ENCODE peak calls at places on chromosomes 1 and 21, in five cellular contexts. One of them, this sample, is unnamed.

GRCh38 chr1:115099693-115100050 is 10.4 kb upstream of the TSPAN2 start:
- DNase-seq in PC-3: peak
- DNase-seq in gastrocnemius medialis: no peak
- DNase-seq in cardiac fibroblast: peak
- DNase-seq in AG09319: no peak
- DNase-seq in this sample: no peak

GRCh38 chr1:15323989-15324866 is 77.2 kb downstream of the FHAD1 start:
- DNase-seq in AG09319: no peak
- DNase-seq in cardiac fibroblast: no peak
- DNase-seq in PC-3: no peak
- DNase-seq in gastrocnemius medialis: no peak
- DNase-seq in this sample: no peak

GRCh38 chr21:39313042-39313456 is 383 bp downstream of the BRWD1 start:
- DNase-seq in AG09319: no peak
- DNase-seq in gastrocnemius medialis: peak
- DNase-seq in cardiac fibroblast: no peak
- DNase-seq in PC-3: no peak
- DNase-seq in this sample: peak

GRCh38 chr1:28437924-28438699 is 67.7 kb upstream of the RCC1 start:
- DNase-seq in AG09319: peak
- DNase-seq in gastrocnemius medialis: peak
- DNase-seq in cardiac fibroblast: peak
- DNase-seq in PC-3: peak
- DNase-seq in this sample: peak

GRCh38 chr1:31401241-31401640 is 11.8 kb upstream of the SERINC2 start:
- DNase-seq in cardiac fibroblast: no peak
- DNase-seq in gastrocnemius medialis: no peak
- DNase-seq in PC-3: no peak
- DNase-seq in AG09319: no peak
- DNase-seq in this sample: no peak

GRCh38 chr1:145845144-145845513 is 301 bp upstream of the NUDT17 start:
- DNase-seq in gastrocnemius medialis: no peak
- DNase-seq in cardiac fibroblast: no peak
- DNase-seq in PC-3: no peak
- DNase-seq in AG09319: no peak
- DNase-seq in this sample: no peak

GRCh38 chr1:231828182-231828920 is 201.8 kb downstream of the DISC1 start:
- DNase-seq in PC-3: peak
- DNase-seq in AG09319: peak
- DNase-seq in cardiac fibroblast: peak
- DNase-seq in gastrocnemius medialis: no peak
- DNase-seq in this sample: no peak

GRCh38 chr1:2242814-2243725 is 15.0 kb downstream of the SKI start:
- DNase-seq in PC-3: no peak
- DNase-seq in gastrocnemius medialis: no peak
- DNase-seq in AG09319: no peak
- DNase-seq in cardiac fibroblast: no peak
- DNase-seq in this sample: no peak

GRCh38 chr1:176517484-176517883 is 54.5 kb downstream of the PAPPA2 start:
- DNase-seq in AG09319: no peak
- DNase-seq in PC-3: peak
- DNase-seq in gastrocnemius medialis: peak
- DNase-seq in cardiac fibroblast: no peak
- DNase-seq in this sample: no peak

GRCh38 chr1:15680131-15680530 is 4.0 kb upstream of the PLEKHM2 start:
- DNase-seq in AG09319: peak
- DNase-seq in cardiac fibroblast: peak
- DNase-seq in PC-3: peak
- DNase-seq in gastrocnemius medialis: no peak
- DNase-seq in this sample: peak

GRCh38 chr1:6962956-6963915 is 178.0 kb downstream of the CAMTA1 start:
- DNase-seq in cardiac fibroblast: no peak
- DNase-seq in gastrocnemius medialis: no peak
- DNase-seq in PC-3: peak
- DNase-seq in AG09319: no peak
- DNase-seq in this sample: peak

GRCh38 chr1:175514309-175515001 is 228.9 kb downstream of the TNR start:
- DNase-seq in PC-3: no peak
- DNase-seq in gastrocnemius medialis: no peak
- DNase-seq in AG09319: no peak
- DNase-seq in cardiac fibroblast: no peak
- DNase-seq in this sample: no peak

GRCh38 chr1:21349693-21350092 is 59.4 kb upstream of the ECE1 start:
- DNase-seq in PC-3: no peak
- DNase-seq in cardiac fibroblast: no peak
- DNase-seq in gastrocnemius medialis: no peak
- DNase-seq in AG09319: no peak
- DNase-seq in this sample: no peak

GRCh38 chr1:119768778-119769177 is at the start of gene HMGCS2:
- DNase-seq in cardiac fibroblast: no peak
- DNase-seq in PC-3: peak
- DNase-seq in AG09319: no peak
- DNase-seq in gastrocnemius medialis: no peak
- DNase-seq in this sample: no peak

GRCh38 chr1:200372095-200372884 is 37.5 kb downstream of the ZNF281 start:
- DNase-seq in PC-3: peak
- DNase-seq in gastrocnemius medialis: no peak
- DNase-seq in AG09319: no peak
- DNase-seq in cardiac fibroblast: peak
- DNase-seq in this sample: peak

GRCh38 chr1:57910331-57910730 is 486.5 kb upstream of the DAB1 start:
- DNase-seq in gastrocnemius medialis: no peak
- DNase-seq in PC-3: no peak
- DNase-seq in AG09319: no peak
- DNase-seq in cardiac fibroblast: no peak
- DNase-seq in this sample: no peak

GRCh38 chr1:153355445-153356071 is 2.1 kb upstream of the S100A9 start:
- DNase-seq in gastrocnemius medialis: peak
- DNase-seq in PC-3: peak
- DNase-seq in AG09319: peak
- DNase-seq in cardiac fibroblast: peak
- DNase-seq in this sample: no peak

GRCh38 chr1:154838988-154839387 is 31.1 kb downstream of the KCNN3 start:
- DNase-seq in gastrocnemius medialis: no peak
- DNase-seq in cardiac fibroblast: no peak
- DNase-seq in AG09319: no peak
- DNase-seq in PC-3: no peak
- DNase-seq in this sample: no peak

GRCh38 chr1:184838374-184838995 is 83.8 kb upstream of the EDEM3 start:
- DNase-seq in cardiac fibroblast: peak
- DNase-seq in AG09319: peak
- DNase-seq in gastrocnemius medialis: peak
- DNase-seq in PC-3: peak
- DNase-seq in this sample: peak

GRCh38 chr1:232012773-232013386 is 386.3 kb downstream of the DISC1 start:
- DNase-seq in PC-3: no peak
- DNase-seq in AG09319: no peak
- DNase-seq in cardiac fibroblast: peak
- DNase-seq in gastrocnemius medialis: peak
- DNase-seq in this sample: no peak

GRCh38 chr21:27104749-27105439 is 138.0 kb upstream of the ADAMTS5 start:
- DNase-seq in AG09319: no peak
- DNase-seq in gastrocnemius medialis: no peak
- DNase-seq in cardiac fibroblast: peak
- DNase-seq in PC-3: peak
- DNase-seq in this sample: no peak

GRCh38 chr1:8702848-8703810 is 114.3 kb downstream of the RERE start:
- DNase-seq in PC-3: peak
- DNase-seq in cardiac fibroblast: peak
- DNase-seq in AG09319: peak
- DNase-seq in gastrocnemius medialis: peak
- DNase-seq in this sample: peak
- TF ChIP-seq CTCF in PC-3: no peak
- TF ChIP-seq CTCF in cardiac fibroblast: no peak
- TF ChIP-seq CTCF in AG09319: no peak
- TF ChIP-seq CTCF in gastrocnemius medialis: no peak
- TF ChIP-seq CTCF in this sample: peak

DNA sequence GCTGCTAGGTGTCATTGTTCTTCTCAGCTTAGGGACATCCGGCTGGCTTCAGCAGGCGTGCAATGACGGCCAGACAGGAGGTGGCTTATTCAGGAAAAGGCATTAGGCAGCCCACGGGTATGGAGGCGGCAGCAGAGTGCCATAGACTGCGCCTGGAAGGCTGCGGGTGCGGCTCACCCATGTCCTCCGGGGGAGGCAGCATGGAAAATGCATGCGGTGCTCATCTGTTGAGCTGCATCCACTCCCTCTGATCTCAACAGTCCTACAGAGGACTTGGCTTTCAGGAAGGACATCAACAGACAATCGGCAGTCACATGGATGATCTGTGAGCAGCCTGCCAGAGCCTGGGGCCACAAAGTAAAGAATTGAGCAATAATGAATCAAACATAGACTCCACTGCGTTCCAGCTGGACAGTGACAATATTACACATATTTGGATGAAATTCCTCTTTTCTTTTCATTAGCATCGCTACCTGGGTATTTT is 42.9 kb downstream of the UMODL1 start:
- DNase-seq in gastrocnemius medialis: no peak
- DNase-seq in AG09319: no peak
- DNase-seq in cardiac fibroblast: peak
- DNase-seq in PC-3: peak
- DNase-seq in this sample: no peak
- TF ChIP-seq CTCF in gastrocnemius medialis: no peak
- TF ChIP-seq CTCF in AG09319: peak
- TF ChIP-seq CTCF in cardiac fibroblast: peak
- TF ChIP-seq CTCF in PC-3: peak
- TF ChIP-seq CTCF in this sample: peak

GRCh38 chr1:111197598-111198289 is 2.7 kb downstream of the DENND2D start:
- DNase-seq in PC-3: peak
- DNase-seq in cardiac fibroblast: peak
- DNase-seq in gastrocnemius medialis: no peak
- DNase-seq in AG09319: no peak
- DNase-seq in this sample: no peak
- TF ChIP-seq CTCF in PC-3: peak
- TF ChIP-seq CTCF in cardiac fibroblast: peak
- TF ChIP-seq CTCF in gastrocnemius medialis: no peak
- TF ChIP-seq CTCF in AG09319: peak
- TF ChIP-seq CTCF in this sample: no peak

DNA sequence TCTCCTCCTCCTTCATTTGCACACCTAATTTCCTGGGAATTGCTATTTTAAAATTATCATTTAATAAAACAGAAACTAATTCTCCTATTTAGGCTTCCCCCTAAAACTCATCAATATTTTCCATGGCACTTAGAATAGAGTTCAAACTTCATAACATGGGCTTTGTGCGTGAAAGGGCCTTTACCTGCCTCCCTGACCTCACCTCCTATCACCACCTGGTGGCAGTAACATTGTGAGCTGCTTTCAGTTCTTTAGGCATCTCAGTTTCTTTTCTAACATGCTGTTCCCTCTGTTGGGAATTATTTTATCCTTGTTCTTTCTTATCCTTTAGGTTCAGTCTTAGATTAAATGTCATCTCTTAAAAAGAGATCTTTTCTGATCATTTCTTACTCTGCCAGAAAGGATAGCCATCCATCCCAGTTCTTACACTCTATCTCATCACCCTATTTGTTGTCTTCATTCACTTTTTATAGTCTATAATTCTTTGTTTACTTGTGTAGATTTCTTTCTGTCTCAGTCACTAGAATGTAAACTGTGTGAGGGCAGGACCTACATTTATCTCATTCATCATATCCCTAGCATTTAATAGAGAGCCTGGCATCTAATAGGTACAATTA is 133.8 kb upstream of the KIAA1614 start:
- DNase-seq in PC-3: peak
- DNase-seq in cardiac fibroblast: peak
- DNase-seq in gastrocnemius medialis: no peak
- DNase-seq in AG09319: no peak
- DNase-seq in this sample: no peak
- TF ChIP-seq CTCF in PC-3: peak
- TF ChIP-seq CTCF in cardiac fibroblast: peak
- TF ChIP-seq CTCF in gastrocnemius medialis: no peak
- TF ChIP-seq CTCF in AG09319: no peak
- TF ChIP-seq CTCF in this sample: peak

DNA sequence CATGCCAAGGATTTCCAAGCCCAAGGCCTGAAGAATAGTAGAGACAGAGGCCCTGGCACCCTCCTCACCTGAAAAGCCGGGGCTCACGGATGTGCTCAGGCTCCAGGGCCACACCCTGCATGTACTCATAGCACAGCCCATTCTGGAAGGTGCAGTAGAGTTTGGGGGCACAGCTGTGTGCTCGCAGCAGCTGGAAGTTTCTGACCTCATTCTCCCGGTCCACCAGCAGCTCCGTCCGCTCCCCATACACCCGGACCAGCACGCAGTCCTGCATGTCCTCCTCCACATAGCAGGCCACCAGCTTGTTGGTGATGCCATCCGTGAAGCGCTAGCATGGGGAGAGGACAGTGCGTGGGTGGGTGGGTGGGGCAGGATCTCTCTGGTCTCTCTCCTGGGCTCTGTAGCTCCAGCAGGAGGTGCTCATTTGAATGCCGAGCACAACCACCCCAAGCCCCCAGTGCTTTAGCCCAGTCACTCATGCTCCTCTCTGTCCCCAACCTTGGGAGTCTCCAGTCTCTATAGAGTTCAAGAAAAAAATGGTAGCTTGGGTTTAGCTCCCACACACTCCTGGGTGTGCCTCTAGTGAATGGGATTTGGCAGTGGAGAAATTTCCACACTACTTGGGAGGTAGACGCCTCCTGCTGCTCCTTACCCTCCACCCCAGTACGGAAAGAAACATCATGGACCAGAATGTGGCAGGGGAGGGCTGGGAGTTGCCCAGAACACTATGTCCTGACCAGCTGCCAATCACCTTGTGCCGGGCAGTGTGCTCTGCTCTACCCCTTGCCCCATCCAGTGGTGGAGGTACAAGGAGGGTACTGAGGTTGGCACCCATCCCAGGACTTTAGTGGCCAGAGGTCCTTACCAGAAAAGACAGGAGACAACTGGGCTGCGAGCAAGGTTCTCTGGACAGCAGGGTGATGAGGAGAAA is 1.9 kb downstream of the ETNK2 start:
- DNase-seq in AG09319: no peak
- DNase-seq in PC-3: no peak
- DNase-seq in cardiac fibroblast: no peak
- DNase-seq in gastrocnemius medialis: no peak
- DNase-seq in this sample: no peak
- TF ChIP-seq CTCF in AG09319: no peak
- TF ChIP-seq CTCF in PC-3: no peak
- TF ChIP-seq CTCF in cardiac fibroblast: no peak
- TF ChIP-seq CTCF in gastrocnemius medialis: no peak
- TF ChIP-seq CTCF in this sample: no peak